ENCODE peak calls at places on chromosomes 1 and 21, in six cellular contexts. H, O, X, Z, P and G are unnamed samples.

GRCh38 chr1:217889401-217889800 is 258.3 kb downstream of the SPATA17 start:
- DNase-seq in P (peak), Z (peak), H (peak), O (peak), X (peak), G (peak)

GRCh38 chr1:56578963-56579875 is at the start of gene PLPP3:
- DNase-seq in X (peak), Z (peak), O (peak), H (peak), P (peak), G (peak)

GRCh38 chr1:200710166-200710565 is 28.5 kb upstream of the CAMSAP2 start:
- DNase-seq in O (no peak), Z (no peak), X (no peak), H (no peak), P (no peak), G (no peak)

GRCh38 chr1:182615468-182616129 is 11.4 kb upstream of the RGS16 start:
- DNase-seq in P (peak), Z (peak), H (no peak), X (no peak), O (no peak), G (peak)

GRCh38 chr1:117928881-117929339 is 511 bp downstream of the GDAP2 start:
- DNase-seq in X (peak), Z (peak), H (peak), P (peak), O (peak), G (peak)

GRCh38 chr1:160453443-160453842 is 53.1 kb downstream of the VANGL2 start:
- DNase-seq in O (no peak), X (no peak), H (no peak), Z (no peak), P (no peak), G (no peak)

GRCh38 chr21:15060776-15061175 is 4.0 kb downstream of the NRIP1 start:
- DNase-seq in O (no peak), X (peak), P (peak), Z (peak), H (peak), G (no peak)

GRCh38 chr1:78289606-78290005 is 201.2 kb upstream of the PTGFR start:
- DNase-seq in P (no peak), X (no peak), Z (no peak), H (no peak), O (no peak), G (no peak)

GRCh38 chr1:236421022-236421421 is 26.9 kb downstream of the EDARADD start:
- DNase-seq in P (peak), O (no peak), X (peak), H (no peak), Z (no peak), G (no peak)

GRCh38 chr1:212938846-212939245 is 11.5 kb upstream of the VASH2 start:
- DNase-seq in Z (no peak), P (no peak), X (no peak), H (no peak), O (no peak), G (no peak)
- H3K23ac ChIP-seq in Z (no peak), P (no peak), X (no peak), H (no peak), O (no peak), G (no peak)

DNA sequence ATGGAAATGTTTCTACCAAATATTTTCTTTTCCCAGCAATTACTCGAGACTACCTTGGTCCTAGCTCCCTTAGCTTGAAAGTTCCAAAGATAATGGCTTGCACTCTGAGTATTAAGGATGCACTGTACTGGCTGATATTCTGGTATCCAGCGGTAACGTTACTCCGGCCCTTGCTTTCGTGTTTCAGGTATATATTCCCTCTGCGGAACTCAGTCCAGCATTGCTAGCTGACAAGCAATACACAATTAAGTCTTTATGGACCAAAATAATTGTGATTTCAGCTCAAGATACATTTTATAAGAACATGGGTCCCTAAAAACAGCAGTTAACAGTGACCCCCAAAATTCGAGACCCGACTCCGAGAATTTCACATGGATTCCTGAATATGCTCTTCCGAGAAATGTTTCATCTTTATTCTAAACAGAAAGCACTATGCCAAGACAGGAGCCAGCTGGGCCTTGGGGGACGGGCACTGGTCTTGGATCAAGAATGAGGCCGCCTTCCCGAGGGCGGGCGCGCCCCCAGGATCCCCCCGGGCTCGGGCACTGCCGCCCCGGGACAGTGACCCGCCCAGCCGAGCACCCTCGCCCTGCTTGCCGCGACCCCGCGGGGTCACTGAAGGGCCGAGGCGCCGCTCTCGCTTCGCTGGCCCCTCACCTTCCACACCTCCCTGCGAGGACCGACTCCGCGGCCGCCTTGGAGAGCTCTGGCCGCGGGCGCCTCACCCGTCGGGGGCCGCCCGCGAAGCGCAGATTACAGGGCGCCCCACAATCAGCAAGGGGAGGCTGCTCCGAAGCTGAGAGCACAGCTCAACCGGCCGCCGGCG is 664 bp downstream of the SCYL3 start:
- DNase-seq in Z (no peak), X (peak), H (peak), P (peak), O (no peak), G (no peak)
- H3K23ac ChIP-seq in Z (peak), X (peak), H (peak), P (no peak), O (no peak), G (peak)

GRCh38 chr1:196607940-196608339 is 300 bp downstream of the KCNT2 start:
- DNase-seq in P (no peak), Z (no peak), O (no peak), X (no peak), H (no peak), G (no peak)
- H3K23ac ChIP-seq in P (no peak), Z (no peak), O (no peak), X (no peak), H (peak), G (no peak)

DNA sequence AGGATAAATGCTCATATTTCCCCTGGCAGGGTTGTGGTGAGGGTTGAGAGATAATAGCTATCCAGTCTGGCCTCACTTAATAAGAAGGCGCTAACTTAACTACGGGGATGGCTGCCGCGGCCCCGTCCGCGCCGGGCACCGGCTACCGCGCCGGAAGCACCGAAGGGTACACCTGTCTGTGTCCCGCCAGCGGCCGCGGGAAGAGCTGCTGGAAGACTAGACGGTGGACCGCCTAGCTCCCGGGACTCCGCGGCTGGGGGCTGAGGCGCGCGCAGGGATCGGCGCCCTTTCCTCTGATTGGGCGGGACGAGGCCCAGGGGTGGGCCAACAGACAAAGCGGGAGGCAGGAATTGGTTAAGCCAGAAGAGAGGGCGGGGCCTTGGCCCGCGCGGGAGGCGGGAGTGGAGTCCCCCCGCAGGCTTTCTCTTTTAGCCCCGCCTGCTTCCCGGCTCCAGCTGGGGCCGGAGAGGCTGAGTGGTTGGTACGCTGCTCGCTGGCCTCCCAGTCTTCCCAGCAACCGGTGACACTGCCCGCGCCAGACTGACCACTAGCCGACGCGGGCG is at the start of gene ZNF672:
- DNase-seq in H (peak), P (peak), X (peak), O (peak), Z (peak), G (peak)
- H3K23ac ChIP-seq in H (peak), P (peak), X (no peak), O (no peak), Z (peak), G (peak)

DNA sequence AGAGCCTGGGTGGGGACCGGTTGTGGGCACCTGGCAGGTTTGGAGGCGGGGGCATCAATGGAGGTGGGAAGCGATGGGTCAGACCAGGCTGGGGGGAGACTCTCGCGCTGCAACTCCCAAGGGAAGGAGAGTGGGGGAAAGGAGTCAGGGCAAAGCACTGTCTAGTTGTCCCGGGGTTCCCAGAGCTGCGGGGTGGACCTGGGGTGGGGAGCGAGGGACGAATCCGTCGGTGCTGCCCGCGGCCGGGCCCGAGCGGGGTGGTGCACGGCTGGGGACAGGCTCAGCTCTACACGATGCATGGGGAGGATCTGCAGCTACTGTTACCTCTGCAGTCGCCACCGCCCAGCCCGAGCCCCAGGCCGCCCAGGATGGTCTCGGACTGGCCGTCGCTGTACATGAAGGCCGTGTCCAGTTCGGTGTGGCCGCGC is 427 bp downstream of the AKR7A2 start:
- DNase-seq in O (no peak), Z (no peak), X (no peak), P (no peak), H (no peak), G (peak)
- H3K23ac ChIP-seq in O (no peak), Z (peak), X (no peak), P (peak), H (peak), G (peak)

GRCh38 chr1:92274939-92275338 is 23.8 kb downstream of the GLMN start:
- DNase-seq in X (no peak), P (peak), Z (no peak), H (peak), O (no peak), G (no peak)
- H3K23ac ChIP-seq in X (no peak), P (no peak), Z (no peak), H (no peak), O (no peak), G (no peak)

GRCh38 chr1:157288006-157288405 is 149.8 kb upstream of the ETV3 start:
- DNase-seq in Z (no peak), H (no peak), X (no peak), P (no peak), O (peak), G (no peak)

GRCh38 chr1:157289001-157289400 is 150.8 kb upstream of the ETV3 start:
- DNase-seq in P (no peak), O (no peak), H (no peak), Z (no peak), X (no peak), G (no peak)

GRCh38 chr1:157291083-157291482 is 152.9 kb upstream of the ETV3 start:
- DNase-seq in Z (no peak), H (no peak), O (no peak), P (no peak), X (no peak), G (no peak)

GRCh38 chr1:157288511-157288910 is 150.3 kb upstream of the ETV3 start:
- DNase-seq in Z (no peak), H (no peak), O (peak), P (no peak), X (no peak), G (no peak)

GRCh38 chr1:157289424-157290105 is 151.4 kb upstream of the ETV3 start:
- DNase-seq in H (no peak), Z (no peak), P (no peak), X (no peak), O (peak), G (no peak)
- H3K23ac ChIP-seq in H (no peak), Z (no peak), P (no peak), X (no peak), O (no peak), G (no peak)

GRCh38 chr1:230834292-230834691 is 34.0 kb downstream of the C1orf198 start:
- DNase-seq in H (no peak), Z (no peak), O (no peak), X (no peak), P (no peak), G (no peak)
- H3K23ac ChIP-seq in H (no peak), Z (no peak), O (no peak), X (no peak), P (no peak), G (no peak)

GRCh38 chr1:47459263-47459788 is 21.5 kb downstream of the FOXD2 start:
- DNase-seq in X (no peak), P (no peak), Z (no peak), O (no peak), H (no peak), G (no peak)
- H3K23ac ChIP-seq in X (no peak), P (no peak), Z (no peak), O (no peak), H (no peak), G (no peak)